ENCODE peak calls at places on chromosomes 12 and 14, in six cellular contexts. Q, L, A, E, J and U are unnamed samples.

GRCh38 chr12:57526477-57527126 is 4.0 kb downstream of the MBD6 start:
- DNase-seq in L (no peak), Q (no peak), A (no peak), E (no peak), J (no peak), U (no peak)

GRCh38 chr14:76726551-76726961 is 34.7 kb upstream of the VASH1 start:
- DNase-seq in L (no peak), J (no peak), A (no peak), E (no peak), Q (no peak), U (no peak)

GRCh38 chr14:35940291-35940690 is 114.2 kb downstream of the BRMS1L start:
- DNase-seq in A (no peak), E (no peak), Q (no peak), L (no peak), J (no peak), U (no peak)

GRCh38 chr14:50944647-50945413 is 547 bp upstream of the PYGL start:
- DNase-seq in L (no peak), E (no peak), Q (peak; percentile 37), A (no peak), J (no peak), U (no peak)

GRCh38 chr12:124381454-124382207 is 86.7 kb downstream of the RFLNA start:
- DNase-seq in A (no peak), L (no peak), J (no peak), Q (no peak), E (no peak), U (no peak)

GRCh38 chr12:75921687-75922289 is 109.8 kb downstream of the PHLDA1 start:
- DNase-seq in L (no peak), Q (no peak), J (no peak), E (no peak), A (no peak), U (no peak)

GRCh38 chr14:101257551-101257950 is 303.7 kb upstream of the DIO3 start:
- DNase-seq in Q (no peak), L (no peak), E (no peak), A (no peak), J (no peak), U (no peak)

GRCh38 chr12:85835810-85836715 is at the start of gene RASSF9:
- DNase-seq in E (no peak), J (no peak), L (no peak), Q (no peak), A (no peak), U (no peak)

GRCh38 chr14:72332054-72332453 is 399.8 kb downstream of the RGS6 start:
- DNase-seq in J (no peak), Q (peak; percentile 31), A (no peak), L (no peak), E (no peak), U (no peak)

GRCh38 chr14:62592877-62593276 is 452.4 kb downstream of the KCNH5 start:
- DNase-seq in A (no peak), J (no peak), L (no peak), E (no peak), Q (no peak), U (no peak)